ENCODE peak calls at places on chromosomes 4 and X, in seven cellular contexts. One of them, this sample, is unnamed.

GRCh38 chrX:44643723-44644122 is 101.1 kb upstream of the FUNDC1 start:
- DNase-seq in fibroblast of lung: no peak
- DNase-seq in thyroid gland: no peak
- DNase-seq in stimulated activated CD4-positive, alpha-beta T cell treated with anti-CD3 and anti-CD28 coated beads, Interleukin-12 subunit alpha, Interleukin-12 subunit beta, amount 100 ng/mL, for 48 hours: no peak
- DNase-seq in OCI-LY7: no peak
- DNase-seq in progenitor cell of endocrine pancreas: no peak
- DNase-seq in NCI-H2081 treated with DMSO at 0.1 percent for 48 hours: no peak
- DNase-seq in this sample: no peak

GRCh38 chrX:46814966-46815365 is 21.9 kb upstream of the RP2 start:
- DNase-seq in fibroblast of lung: no peak
- DNase-seq in thyroid gland: no peak
- DNase-seq in stimulated activated CD4-positive, alpha-beta T cell treated with anti-CD3 and anti-CD28 coated beads, Interleukin-12 subunit alpha, Interleukin-12 subunit beta, amount 100 ng/mL, for 48 hours: no peak
- DNase-seq in OCI-LY7: no peak
- DNase-seq in progenitor cell of endocrine pancreas: no peak
- DNase-seq in NCI-H2081 treated with DMSO at 0.1 percent for 48 hours: no peak
- DNase-seq in this sample: no peak

GRCh38 chr4:152572417-152573086 is 36.7 kb upstream of the FBXW7 start:
- DNase-seq in fibroblast of lung: peak
- DNase-seq in thyroid gland: no peak
- DNase-seq in stimulated activated CD4-positive, alpha-beta T cell treated with anti-CD3 and anti-CD28 coated beads, Interleukin-12 subunit alpha, Interleukin-12 subunit beta, amount 100 ng/mL, for 48 hours: no peak
- DNase-seq in OCI-LY7: no peak
- DNase-seq in progenitor cell of endocrine pancreas: no peak
- DNase-seq in NCI-H2081 treated with DMSO at 0.1 percent for 48 hours: no peak
- DNase-seq in this sample: no peak

GRCh38 chrX:63744850-63745249 is 40.2 kb downstream of the ARHGEF9 start:
- DNase-seq in fibroblast of lung: no peak
- DNase-seq in thyroid gland: no peak
- DNase-seq in stimulated activated CD4-positive, alpha-beta T cell treated with anti-CD3 and anti-CD28 coated beads, Interleukin-12 subunit alpha, Interleukin-12 subunit beta, amount 100 ng/mL, for 48 hours: no peak
- DNase-seq in OCI-LY7: no peak
- DNase-seq in progenitor cell of endocrine pancreas: no peak
- DNase-seq in NCI-H2081 treated with DMSO at 0.1 percent for 48 hours: no peak
- DNase-seq in this sample: no peak

GRCh38 chrX:102765217-102765616 is 44.7 kb downstream of the GPRASP3 start:
- DNase-seq in fibroblast of lung: peak
- DNase-seq in thyroid gland: no peak
- DNase-seq in stimulated activated CD4-positive, alpha-beta T cell treated with anti-CD3 and anti-CD28 coated beads, Interleukin-12 subunit alpha, Interleukin-12 subunit beta, amount 100 ng/mL, for 48 hours: no peak
- DNase-seq in OCI-LY7: no peak
- DNase-seq in progenitor cell of endocrine pancreas: no peak
- DNase-seq in NCI-H2081 treated with DMSO at 0.1 percent for 48 hours: no peak
- DNase-seq in this sample: no peak

GRCh38 chr4:163679189-163679588 is 184.7 kb downstream of the TMA16 start:
- DNase-seq in fibroblast of lung: no peak
- DNase-seq in thyroid gland: no peak
- DNase-seq in stimulated activated CD4-positive, alpha-beta T cell treated with anti-CD3 and anti-CD28 coated beads, Interleukin-12 subunit alpha, Interleukin-12 subunit beta, amount 100 ng/mL, for 48 hours: no peak
- DNase-seq in OCI-LY7: peak
- DNase-seq in progenitor cell of endocrine pancreas: no peak
- DNase-seq in NCI-H2081 treated with DMSO at 0.1 percent for 48 hours: no peak
- DNase-seq in this sample: peak

GRCh38 chrX:10135561-10136399 is 21.0 kb upstream of the CLCN4 start:
- DNase-seq in fibroblast of lung: no peak
- DNase-seq in thyroid gland: peak
- DNase-seq in stimulated activated CD4-positive, alpha-beta T cell treated with anti-CD3 and anti-CD28 coated beads, Interleukin-12 subunit alpha, Interleukin-12 subunit beta, amount 100 ng/mL, for 48 hours: no peak
- DNase-seq in OCI-LY7: no peak
- DNase-seq in progenitor cell of endocrine pancreas: no peak
- DNase-seq in NCI-H2081 treated with DMSO at 0.1 percent for 48 hours: no peak
- DNase-seq in this sample: no peak

GRCh38 chrX:48992341-48992740 is 9.7 kb downstream of the GRIPAP1 start:
- DNase-seq in fibroblast of lung: no peak
- DNase-seq in thyroid gland: no peak
- DNase-seq in stimulated activated CD4-positive, alpha-beta T cell treated with anti-CD3 and anti-CD28 coated beads, Interleukin-12 subunit alpha, Interleukin-12 subunit beta, amount 100 ng/mL, for 48 hours: no peak
- DNase-seq in OCI-LY7: no peak
- DNase-seq in progenitor cell of endocrine pancreas: no peak
- DNase-seq in NCI-H2081 treated with DMSO at 0.1 percent for 48 hours: no peak
- DNase-seq in this sample: no peak

GRCh38 chrX:51361251-51361650 is 28.6 kb downstream of the NUDT10 start:
- DNase-seq in fibroblast of lung: no peak
- DNase-seq in thyroid gland: no peak
- DNase-seq in stimulated activated CD4-positive, alpha-beta T cell treated with anti-CD3 and anti-CD28 coated beads, Interleukin-12 subunit alpha, Interleukin-12 subunit beta, amount 100 ng/mL, for 48 hours: no peak
- DNase-seq in OCI-LY7: no peak
- DNase-seq in progenitor cell of endocrine pancreas: no peak
- DNase-seq in NCI-H2081 treated with DMSO at 0.1 percent for 48 hours: no peak
- DNase-seq in this sample: no peak

GRCh38 chrX:21870494-21870893 is 14.7 kb downstream of the YY2 start:
- DNase-seq in fibroblast of lung: no peak
- DNase-seq in thyroid gland: no peak
- DNase-seq in stimulated activated CD4-positive, alpha-beta T cell treated with anti-CD3 and anti-CD28 coated beads, Interleukin-12 subunit alpha, Interleukin-12 subunit beta, amount 100 ng/mL, for 48 hours: no peak
- DNase-seq in OCI-LY7: no peak
- DNase-seq in progenitor cell of endocrine pancreas: no peak
- DNase-seq in NCI-H2081 treated with DMSO at 0.1 percent for 48 hours: no peak
- DNase-seq in this sample: no peak

GRCh38 chr4:65668201-65669007 is 1.9 kb downstream of the EPHA5 start:
- DNase-seq in fibroblast of lung: peak
- DNase-seq in thyroid gland: peak
- DNase-seq in stimulated activated CD4-positive, alpha-beta T cell treated with anti-CD3 and anti-CD28 coated beads, Interleukin-12 subunit alpha, Interleukin-12 subunit beta, amount 100 ng/mL, for 48 hours: no peak
- DNase-seq in OCI-LY7: no peak
- DNase-seq in progenitor cell of endocrine pancreas: no peak
- DNase-seq in NCI-H2081 treated with DMSO at 0.1 percent for 48 hours: no peak
- DNase-seq in this sample: no peak

This sample was measured in RPMI8226.